ENCODE peak calls at places on chromosomes 1 and 21, in nine cellular contexts. One of them, this sample, is unnamed.

GRCh38 chr1:63904826-63905225 is 131.0 kb downstream of the ROR1 start:
- DNase-seq in T follicular helper cell: no peak
- DNase-seq in stimulated activated CD4-positive, alpha-beta T cell treated with anti-CD3 and anti-CD28 coated beads, Interleukin-15, amount 100 ng/mL, for 24 hours: no peak
- DNase-seq in AG09309: no peak
- DNase-seq in activated CD4-positive, alpha-beta T cell treated with anti-CD3 and anti-CD28 coated beads, Interleukin-2, amount 10 ng/mL, durations not matched to agents 7 days and 5 days: no peak
- DNase-seq in HS-5: no peak
- DNase-seq in Calu3: no peak
- DNase-seq in epithelial cell of proximal tubule: no peak
- DNase-seq in activated CD8-positive, alpha-beta T cell treated with anti-CD3 and anti-CD28 coated beads for 36 hours: no peak
- DNase-seq in this sample: no peak

GRCh38 chr1:40389871-40390560 is 16.5 kb downstream of the SMAP2 start:
- DNase-seq in Calu3: no peak
- DNase-seq in activated CD8-positive, alpha-beta T cell treated with anti-CD3 and anti-CD28 coated beads for 36 hours: peak; percentile 39
- DNase-seq in T follicular helper cell: no peak
- DNase-seq in stimulated activated CD4-positive, alpha-beta T cell treated with anti-CD3 and anti-CD28 coated beads, Interleukin-15, amount 100 ng/mL, for 24 hours: no peak
- DNase-seq in activated CD4-positive, alpha-beta T cell treated with anti-CD3 and anti-CD28 coated beads, Interleukin-2, amount 10 ng/mL, durations not matched to agents 7 days and 5 days: no peak
- DNase-seq in epithelial cell of proximal tubule: peak; percentile 22
- DNase-seq in HS-5: peak; percentile 37
- DNase-seq in AG09309: peak; percentile 89
- DNase-seq in this sample: peak; percentile 79

GRCh38 chr1:55064071-55064581 is 24.8 kb downstream of the PCSK9 start:
- DNase-seq in HS-5: no peak
- DNase-seq in T follicular helper cell: no peak
- DNase-seq in AG09309: no peak
- DNase-seq in stimulated activated CD4-positive, alpha-beta T cell treated with anti-CD3 and anti-CD28 coated beads, Interleukin-15, amount 100 ng/mL, for 24 hours: no peak
- DNase-seq in activated CD8-positive, alpha-beta T cell treated with anti-CD3 and anti-CD28 coated beads for 36 hours: peak; percentile 28
- DNase-seq in epithelial cell of proximal tubule: no peak
- DNase-seq in Calu3: no peak
- DNase-seq in activated CD4-positive, alpha-beta T cell treated with anti-CD3 and anti-CD28 coated beads, Interleukin-2, amount 10 ng/mL, durations not matched to agents 7 days and 5 days: no peak
- DNase-seq in this sample: no peak

GRCh38 chr1:29324771-29325351 is 88.5 kb downstream of the PTPRU start:
- DNase-seq in HS-5: no peak
- DNase-seq in T follicular helper cell: no peak
- DNase-seq in AG09309: no peak
- DNase-seq in stimulated activated CD4-positive, alpha-beta T cell treated with anti-CD3 and anti-CD28 coated beads, Interleukin-15, amount 100 ng/mL, for 24 hours: peak; percentile 8
- DNase-seq in epithelial cell of proximal tubule: no peak
- DNase-seq in activated CD8-positive, alpha-beta T cell treated with anti-CD3 and anti-CD28 coated beads for 36 hours: peak; percentile 4
- DNase-seq in activated CD4-positive, alpha-beta T cell treated with anti-CD3 and anti-CD28 coated beads, Interleukin-2, amount 10 ng/mL, durations not matched to agents 7 days and 5 days: no peak
- DNase-seq in Calu3: no peak
- DNase-seq in this sample: no peak

GRCh38 chr1:225635649-225636048 is 17.3 kb downstream of the ENAH start:
- DNase-seq in HS-5: no peak
- DNase-seq in T follicular helper cell: no peak
- DNase-seq in stimulated activated CD4-positive, alpha-beta T cell treated with anti-CD3 and anti-CD28 coated beads, Interleukin-15, amount 100 ng/mL, for 24 hours: no peak
- DNase-seq in activated CD8-positive, alpha-beta T cell treated with anti-CD3 and anti-CD28 coated beads for 36 hours: no peak
- DNase-seq in epithelial cell of proximal tubule: no peak
- DNase-seq in Calu3: no peak
- DNase-seq in AG09309: no peak
- DNase-seq in activated CD4-positive, alpha-beta T cell treated with anti-CD3 and anti-CD28 coated beads, Interleukin-2, amount 10 ng/mL, durations not matched to agents 7 days and 5 days: no peak
- DNase-seq in this sample: no peak

GRCh38 chr1:181134543-181135461 is 46.3 kb downstream of the IER5 start:
- DNase-seq in HS-5: no peak
- DNase-seq in T follicular helper cell: no peak
- DNase-seq in stimulated activated CD4-positive, alpha-beta T cell treated with anti-CD3 and anti-CD28 coated beads, Interleukin-15, amount 100 ng/mL, for 24 hours: peak; percentile 42
- DNase-seq in AG09309: no peak
- DNase-seq in epithelial cell of proximal tubule: no peak
- DNase-seq in activated CD8-positive, alpha-beta T cell treated with anti-CD3 and anti-CD28 coated beads for 36 hours: peak; percentile 83
- DNase-seq in Calu3: peak; percentile 52
- DNase-seq in activated CD4-positive, alpha-beta T cell treated with anti-CD3 and anti-CD28 coated beads, Interleukin-2, amount 10 ng/mL, durations not matched to agents 7 days and 5 days: peak; percentile 26
- DNase-seq in this sample: peak; percentile 69

GRCh38 chr1:18597159-18598042 is 33.2 kb upstream of the PAX7 start:
- DNase-seq in Calu3: peak; percentile 62
- DNase-seq in activated CD4-positive, alpha-beta T cell treated with anti-CD3 and anti-CD28 coated beads, Interleukin-2, amount 10 ng/mL, durations not matched to agents 7 days and 5 days: peak; percentile 55
- DNase-seq in AG09309: no peak
- DNase-seq in activated CD8-positive, alpha-beta T cell treated with anti-CD3 and anti-CD28 coated beads for 36 hours: peak; percentile 67
- DNase-seq in HS-5: no peak
- DNase-seq in stimulated activated CD4-positive, alpha-beta T cell treated with anti-CD3 and anti-CD28 coated beads, Interleukin-15, amount 100 ng/mL, for 24 hours: peak; percentile 70
- DNase-seq in epithelial cell of proximal tubule: no peak
- DNase-seq in T follicular helper cell: peak; percentile 41
- DNase-seq in this sample: no peak

GRCh38 chr1:180778782-180779398 is 133.8 kb upstream of the KIAA1614 start:
- DNase-seq in epithelial cell of proximal tubule: no peak
- DNase-seq in AG09309: no peak
- DNase-seq in stimulated activated CD4-positive, alpha-beta T cell treated with anti-CD3 and anti-CD28 coated beads, Interleukin-15, amount 100 ng/mL, for 24 hours: peak; percentile 3
- DNase-seq in activated CD4-positive, alpha-beta T cell treated with anti-CD3 and anti-CD28 coated beads, Interleukin-2, amount 10 ng/mL, durations not matched to agents 7 days and 5 days: peak; percentile 25
- DNase-seq in Calu3: peak; percentile 48
- DNase-seq in T follicular helper cell: no peak
- DNase-seq in activated CD8-positive, alpha-beta T cell treated with anti-CD3 and anti-CD28 coated beads for 36 hours: peak; percentile 10
- DNase-seq in HS-5: no peak
- DNase-seq in this sample: no peak

GRCh38 chr21:16571594-16571993 is 841.8 kb downstream of the USP25 start:
- DNase-seq in activated CD8-positive, alpha-beta T cell treated with anti-CD3 and anti-CD28 coated beads for 36 hours: no peak
- DNase-seq in AG09309: no peak
- DNase-seq in Calu3: no peak
- DNase-seq in HS-5: no peak
- DNase-seq in epithelial cell of proximal tubule: no peak
- DNase-seq in stimulated activated CD4-positive, alpha-beta T cell treated with anti-CD3 and anti-CD28 coated beads, Interleukin-15, amount 100 ng/mL, for 24 hours: no peak
- DNase-seq in T follicular helper cell: no peak
- DNase-seq in activated CD4-positive, alpha-beta T cell treated with anti-CD3 and anti-CD28 coated beads, Interleukin-2, amount 10 ng/mL, durations not matched to agents 7 days and 5 days: no peak
- DNase-seq in this sample: no peak

GRCh38 chr1:210330279-210330866 is 1.7 kb downstream of the HHAT start:
- DNase-seq in T follicular helper cell: no peak
- DNase-seq in Calu3: no peak
- DNase-seq in AG09309: no peak
- DNase-seq in HS-5: no peak
- DNase-seq in activated CD4-positive, alpha-beta T cell treated with anti-CD3 and anti-CD28 coated beads, Interleukin-2, amount 10 ng/mL, durations not matched to agents 7 days and 5 days: no peak
- DNase-seq in epithelial cell of proximal tubule: no peak
- DNase-seq in stimulated activated CD4-positive, alpha-beta T cell treated with anti-CD3 and anti-CD28 coated beads, Interleukin-15, amount 100 ng/mL, for 24 hours: no peak
- DNase-seq in activated CD8-positive, alpha-beta T cell treated with anti-CD3 and anti-CD28 coated beads for 36 hours: no peak
- DNase-seq in this sample: no peak

GRCh38 chr1:96487404-96487803 is 234.2 kb upstream of the PTBP2 start:
- DNase-seq in stimulated activated CD4-positive, alpha-beta T cell treated with anti-CD3 and anti-CD28 coated beads, Interleukin-15, amount 100 ng/mL, for 24 hours: no peak
- DNase-seq in HS-5: no peak
- DNase-seq in Calu3: peak; percentile 44
- DNase-seq in epithelial cell of proximal tubule: no peak
- DNase-seq in T follicular helper cell: no peak
- DNase-seq in activated CD4-positive, alpha-beta T cell treated with anti-CD3 and anti-CD28 coated beads, Interleukin-2, amount 10 ng/mL, durations not matched to agents 7 days and 5 days: no peak
- DNase-seq in activated CD8-positive, alpha-beta T cell treated with anti-CD3 and anti-CD28 coated beads for 36 hours: no peak
- DNase-seq in AG09309: no peak
- DNase-seq in this sample: no peak

GRCh38 chr1:85451236-85451830 is 13.6 kb downstream of the DDAH1 start:
- DNase-seq in epithelial cell of proximal tubule: no peak
- DNase-seq in activated CD4-positive, alpha-beta T cell treated with anti-CD3 and anti-CD28 coated beads, Interleukin-2, amount 10 ng/mL, durations not matched to agents 7 days and 5 days: no peak
- DNase-seq in Calu3: peak; percentile 23
- DNase-seq in activated CD8-positive, alpha-beta T cell treated with anti-CD3 and anti-CD28 coated beads for 36 hours: no peak
- DNase-seq in HS-5: no peak
- DNase-seq in T follicular helper cell: no peak
- DNase-seq in stimulated activated CD4-positive, alpha-beta T cell treated with anti-CD3 and anti-CD28 coated beads, Interleukin-15, amount 100 ng/mL, for 24 hours: no peak
- DNase-seq in AG09309: no peak
- DNase-seq in this sample: no peak

GRCh38 chr21:32308696-32309095 is 10.0 kb downstream of the MRAP start:
- DNase-seq in stimulated activated CD4-positive, alpha-beta T cell treated with anti-CD3 and anti-CD28 coated beads, Interleukin-15, amount 100 ng/mL, for 24 hours: no peak
- DNase-seq in activated CD4-positive, alpha-beta T cell treated with anti-CD3 and anti-CD28 coated beads, Interleukin-2, amount 10 ng/mL, durations not matched to agents 7 days and 5 days: no peak
- DNase-seq in activated CD8-positive, alpha-beta T cell treated with anti-CD3 and anti-CD28 coated beads for 36 hours: no peak
- DNase-seq in HS-5: no peak
- DNase-seq in T follicular helper cell: no peak
- DNase-seq in Calu3: no peak
- DNase-seq in AG09309: no peak
- DNase-seq in epithelial cell of proximal tubule: no peak
- DNase-seq in this sample: no peak

GRCh38 chr1:54559111-54559548 is 11.1 kb downstream of the ACOT11 start:
- DNase-seq in activated CD4-positive, alpha-beta T cell treated with anti-CD3 and anti-CD28 coated beads, Interleukin-2, amount 10 ng/mL, durations not matched to agents 7 days and 5 days: no peak
- DNase-seq in stimulated activated CD4-positive, alpha-beta T cell treated with anti-CD3 and anti-CD28 coated beads, Interleukin-15, amount 100 ng/mL, for 24 hours: no peak
- DNase-seq in AG09309: no peak
- DNase-seq in activated CD8-positive, alpha-beta T cell treated with anti-CD3 and anti-CD28 coated beads for 36 hours: no peak
- DNase-seq in epithelial cell of proximal tubule: no peak
- DNase-seq in T follicular helper cell: no peak
- DNase-seq in Calu3: no peak
- DNase-seq in HS-5: no peak
- DNase-seq in this sample: no peak

GRCh38 chr1:94095744-94096469 is 25.0 kb downstream of the ABCA4 start:
- DNase-seq in HS-5: no peak
- DNase-seq in AG09309: no peak
- DNase-seq in activated CD8-positive, alpha-beta T cell treated with anti-CD3 and anti-CD28 coated beads for 36 hours: no peak
- DNase-seq in activated CD4-positive, alpha-beta T cell treated with anti-CD3 and anti-CD28 coated beads, Interleukin-2, amount 10 ng/mL, durations not matched to agents 7 days and 5 days: no peak
- DNase-seq in stimulated activated CD4-positive, alpha-beta T cell treated with anti-CD3 and anti-CD28 coated beads, Interleukin-15, amount 100 ng/mL, for 24 hours: no peak
- DNase-seq in epithelial cell of proximal tubule: no peak
- DNase-seq in Calu3: no peak
- DNase-seq in T follicular helper cell: no peak
- DNase-seq in this sample: no peak

GRCh38 chr1:18238190-18238589 is 130.6 kb downstream of the IGSF21 start:
- DNase-seq in Calu3: no peak
- DNase-seq in activated CD4-positive, alpha-beta T cell treated with anti-CD3 and anti-CD28 coated beads, Interleukin-2, amount 10 ng/mL, durations not matched to agents 7 days and 5 days: no peak
- DNase-seq in stimulated activated CD4-positive, alpha-beta T cell treated with anti-CD3 and anti-CD28 coated beads, Interleukin-15, amount 100 ng/mL, for 24 hours: no peak
- DNase-seq in T follicular helper cell: no peak
- DNase-seq in activated CD8-positive, alpha-beta T cell treated with anti-CD3 and anti-CD28 coated beads for 36 hours: no peak
- DNase-seq in AG09309: no peak
- DNase-seq in epithelial cell of proximal tubule: no peak
- DNase-seq in HS-5: no peak
- DNase-seq in this sample: no peak

GRCh38 chr1:78607334-78607927 is 12.8 kb upstream of the IFI44L start:
- DNase-seq in HS-5: no peak
- DNase-seq in activated CD4-positive, alpha-beta T cell treated with anti-CD3 and anti-CD28 coated beads, Interleukin-2, amount 10 ng/mL, durations not matched to agents 7 days and 5 days: no peak
- DNase-seq in AG09309: no peak
- DNase-seq in stimulated activated CD4-positive, alpha-beta T cell treated with anti-CD3 and anti-CD28 coated beads, Interleukin-15, amount 100 ng/mL, for 24 hours: no peak
- DNase-seq in activated CD8-positive, alpha-beta T cell treated with anti-CD3 and anti-CD28 coated beads for 36 hours: no peak
- DNase-seq in T follicular helper cell: no peak
- DNase-seq in Calu3: no peak
- DNase-seq in epithelial cell of proximal tubule: no peak
- DNase-seq in this sample: peak; percentile 19

GRCh38 chr21:44059710-44060109 is 47.5 kb upstream of the PWP2 start:
- DNase-seq in activated CD4-positive, alpha-beta T cell treated with anti-CD3 and anti-CD28 coated beads, Interleukin-2, amount 10 ng/mL, durations not matched to agents 7 days and 5 days: no peak
- DNase-seq in T follicular helper cell: no peak
- DNase-seq in Calu3: no peak
- DNase-seq in stimulated activated CD4-positive, alpha-beta T cell treated with anti-CD3 and anti-CD28 coated beads, Interleukin-15, amount 100 ng/mL, for 24 hours: no peak
- DNase-seq in activated CD8-positive, alpha-beta T cell treated with anti-CD3 and anti-CD28 coated beads for 36 hours: no peak
- DNase-seq in epithelial cell of proximal tubule: no peak
- DNase-seq in HS-5: no peak
- DNase-seq in AG09309: no peak
- DNase-seq in this sample: no peak

GRCh38 chr21:46545363-46545762 is 59.5 kb downstream of the S100B start:
- DNase-seq in Calu3: no peak
- DNase-seq in HS-5: no peak
- DNase-seq in epithelial cell of proximal tubule: no peak
- DNase-seq in AG09309: no peak
- DNase-seq in activated CD4-positive, alpha-beta T cell treated with anti-CD3 and anti-CD28 coated beads, Interleukin-2, amount 10 ng/mL, durations not matched to agents 7 days and 5 days: no peak
- DNase-seq in T follicular helper cell: no peak
- DNase-seq in activated CD8-positive, alpha-beta T cell treated with anti-CD3 and anti-CD28 coated beads for 36 hours: no peak
- DNase-seq in stimulated activated CD4-positive, alpha-beta T cell treated with anti-CD3 and anti-CD28 coated beads, Interleukin-15, amount 100 ng/mL, for 24 hours: no peak
- DNase-seq in this sample: no peak

GRCh38 chr1:162040657-162041056 is 17.0 kb upstream of the OLFML2B start:
- DNase-seq in stimulated activated CD4-positive, alpha-beta T cell treated with anti-CD3 and anti-CD28 coated beads, Interleukin-15, amount 100 ng/mL, for 24 hours: no peak
- DNase-seq in activated CD8-positive, alpha-beta T cell treated with anti-CD3 and anti-CD28 coated beads for 36 hours: no peak
- DNase-seq in activated CD4-positive, alpha-beta T cell treated with anti-CD3 and anti-CD28 coated beads, Interleukin-2, amount 10 ng/mL, durations not matched to agents 7 days and 5 days: no peak
- DNase-seq in T follicular helper cell: no peak
- DNase-seq in AG09309: no peak
- DNase-seq in epithelial cell of proximal tubule: no peak
- DNase-seq in HS-5: no peak
- DNase-seq in Calu3: no peak
- DNase-seq in this sample: no peak

GRCh38 chr1:99644302-99645004 is 1.5 kb upstream of the PALMD start:
- DNase-seq in HS-5: no peak
- DNase-seq in T follicular helper cell: no peak
- DNase-seq in activated CD8-positive, alpha-beta T cell treated with anti-CD3 and anti-CD28 coated beads for 36 hours: no peak
- DNase-seq in AG09309: no peak
- DNase-seq in epithelial cell of proximal tubule: no peak
- DNase-seq in activated CD4-positive, alpha-beta T cell treated with anti-CD3 and anti-CD28 coated beads, Interleukin-2, amount 10 ng/mL, durations not matched to agents 7 days and 5 days: no peak
- DNase-seq in Calu3: no peak
- DNase-seq in stimulated activated CD4-positive, alpha-beta T cell treated with anti-CD3 and anti-CD28 coated beads, Interleukin-15, amount 100 ng/mL, for 24 hours: no peak
- DNase-seq in this sample: no peak

GRCh38 chr1:105485207-105485606 is 1571.3 kb upstream of the PRMT6 start:
- DNase-seq in activated CD4-positive, alpha-beta T cell treated with anti-CD3 and anti-CD28 coated beads, Interleukin-2, amount 10 ng/mL, durations not matched to agents 7 days and 5 days: no peak
- DNase-seq in Calu3: no peak
- DNase-seq in AG09309: peak; percentile 18
- DNase-seq in stimulated activated CD4-positive, alpha-beta T cell treated with anti-CD3 and anti-CD28 coated beads, Interleukin-15, amount 100 ng/mL, for 24 hours: no peak
- DNase-seq in activated CD8-positive, alpha-beta T cell treated with anti-CD3 and anti-CD28 coated beads for 36 hours: no peak
- DNase-seq in epithelial cell of proximal tubule: no peak
- DNase-seq in HS-5: peak; percentile 93
- DNase-seq in T follicular helper cell: no peak
- DNase-seq in this sample: peak; percentile 62

GRCh38 chr1:156885314-156885713 is 8.2 kb upstream of the PEAR1 start:
- DNase-seq in Calu3: no peak
- DNase-seq in HS-5: no peak
- DNase-seq in stimulated activated CD4-positive, alpha-beta T cell treated with anti-CD3 and anti-CD28 coated beads, Interleukin-15, amount 100 ng/mL, for 24 hours: no peak
- DNase-seq in activated CD8-positive, alpha-beta T cell treated with anti-CD3 and anti-CD28 coated beads for 36 hours: no peak
- DNase-seq in T follicular helper cell: no peak
- DNase-seq in AG09309: no peak
- DNase-seq in epithelial cell of proximal tubule: no peak
- DNase-seq in activated CD4-positive, alpha-beta T cell treated with anti-CD3 and anti-CD28 coated beads, Interleukin-2, amount 10 ng/mL, durations not matched to agents 7 days and 5 days: no peak
- DNase-seq in this sample: no peak

GRCh38 chr1:3419415-3420204 is 34.9 kb upstream of the ARHGEF16 start:
- DNase-seq in epithelial cell of proximal tubule: no peak
- DNase-seq in stimulated activated CD4-positive, alpha-beta T cell treated with anti-CD3 and anti-CD28 coated beads, Interleukin-15, amount 100 ng/mL, for 24 hours: no peak
- DNase-seq in activated CD8-positive, alpha-beta T cell treated with anti-CD3 and anti-CD28 coated beads for 36 hours: no peak
- DNase-seq in T follicular helper cell: no peak
- DNase-seq in AG09309: no peak
- DNase-seq in Calu3: peak; percentile 38
- DNase-seq in HS-5: no peak
- DNase-seq in activated CD4-positive, alpha-beta T cell treated with anti-CD3 and anti-CD28 coated beads, Interleukin-2, amount 10 ng/mL, durations not matched to agents 7 days and 5 days: no peak
- DNase-seq in this sample: no peak

GRCh38 chr1:108983114-108983513 is 19.8 kb upstream of the CLCC1 start:
- DNase-seq in activated CD8-positive, alpha-beta T cell treated with anti-CD3 and anti-CD28 coated beads for 36 hours: no peak
- DNase-seq in AG09309: no peak
- DNase-seq in Calu3: no peak
- DNase-seq in HS-5: no peak
- DNase-seq in T follicular helper cell: no peak
- DNase-seq in stimulated activated CD4-positive, alpha-beta T cell treated with anti-CD3 and anti-CD28 coated beads, Interleukin-15, amount 100 ng/mL, for 24 hours: no peak
- DNase-seq in activated CD4-positive, alpha-beta T cell treated with anti-CD3 and anti-CD28 coated beads, Interleukin-2, amount 10 ng/mL, durations not matched to agents 7 days and 5 days: no peak
- DNase-seq in epithelial cell of proximal tubule: no peak
- DNase-seq in this sample: no peak

GRCh38 chr1:21749109-21749508 is 33.8 kb downstream of the USP48 start:
- DNase-seq in stimulated activated CD4-positive, alpha-beta T cell treated with anti-CD3 and anti-CD28 coated beads, Interleukin-15, amount 100 ng/mL, for 24 hours: no peak
- DNase-seq in Calu3: no peak
- DNase-seq in epithelial cell of proximal tubule: no peak
- DNase-seq in activated CD8-positive, alpha-beta T cell treated with anti-CD3 and anti-CD28 coated beads for 36 hours: no peak
- DNase-seq in HS-5: no peak
- DNase-seq in activated CD4-positive, alpha-beta T cell treated with anti-CD3 and anti-CD28 coated beads, Interleukin-2, amount 10 ng/mL, durations not matched to agents 7 days and 5 days: no peak
- DNase-seq in T follicular helper cell: no peak
- DNase-seq in AG09309: no peak
- DNase-seq in this sample: no peak

GRCh38 chr1:227894831-227895451 is 52.8 kb downstream of the WNT9A start:
- DNase-seq in activated CD8-positive, alpha-beta T cell treated with anti-CD3 and anti-CD28 coated beads for 36 hours: peak; percentile 0
- DNase-seq in T follicular helper cell: no peak
- DNase-seq in Calu3: peak; percentile 0
- DNase-seq in stimulated activated CD4-positive, alpha-beta T cell treated with anti-CD3 and anti-CD28 coated beads, Interleukin-15, amount 100 ng/mL, for 24 hours: no peak
- DNase-seq in HS-5: no peak
- DNase-seq in activated CD4-positive, alpha-beta T cell treated with anti-CD3 and anti-CD28 coated beads, Interleukin-2, amount 10 ng/mL, durations not matched to agents 7 days and 5 days: peak; percentile 4
- DNase-seq in AG09309: no peak
- DNase-seq in epithelial cell of proximal tubule: no peak
- DNase-seq in this sample: no peak

GRCh38 chr1:210587547-210587946 is 258.8 kb downstream of the HHAT start:
- DNase-seq in activated CD4-positive, alpha-beta T cell treated with anti-CD3 and anti-CD28 coated beads, Interleukin-2, amount 10 ng/mL, durations not matched to agents 7 days and 5 days: no peak
- DNase-seq in epithelial cell of proximal tubule: no peak
- DNase-seq in Calu3: no peak
- DNase-seq in activated CD8-positive, alpha-beta T cell treated with anti-CD3 and anti-CD28 coated beads for 36 hours: no peak
- DNase-seq in HS-5: no peak
- DNase-seq in stimulated activated CD4-positive, alpha-beta T cell treated with anti-CD3 and anti-CD28 coated beads, Interleukin-15, amount 100 ng/mL, for 24 hours: no peak
- DNase-seq in T follicular helper cell: no peak
- DNase-seq in AG09309: no peak
- DNase-seq in this sample: no peak

GRCh38 chr1:152466217-152466616 is 44.4 kb upstream of the LCE5A start:
- DNase-seq in Calu3: no peak
- DNase-seq in activated CD4-positive, alpha-beta T cell treated with anti-CD3 and anti-CD28 coated beads, Interleukin-2, amount 10 ng/mL, durations not matched to agents 7 days and 5 days: no peak
- DNase-seq in HS-5: no peak
- DNase-seq in AG09309: no peak
- DNase-seq in activated CD8-positive, alpha-beta T cell treated with anti-CD3 and anti-CD28 coated beads for 36 hours: no peak
- DNase-seq in stimulated activated CD4-positive, alpha-beta T cell treated with anti-CD3 and anti-CD28 coated beads, Interleukin-15, amount 100 ng/mL, for 24 hours: no peak
- DNase-seq in epithelial cell of proximal tubule: no peak
- DNase-seq in T follicular helper cell: no peak
- DNase-seq in this sample: no peak

GRCh38 chr1:182163821-182164223 is 102.3 kb upstream of the ZNF648 start:
- DNase-seq in epithelial cell of proximal tubule: no peak
- DNase-seq in activated CD4-positive, alpha-beta T cell treated with anti-CD3 and anti-CD28 coated beads, Interleukin-2, amount 10 ng/mL, durations not matched to agents 7 days and 5 days: no peak
- DNase-seq in activated CD8-positive, alpha-beta T cell treated with anti-CD3 and anti-CD28 coated beads for 36 hours: no peak
- DNase-seq in stimulated activated CD4-positive, alpha-beta T cell treated with anti-CD3 and anti-CD28 coated beads, Interleukin-15, amount 100 ng/mL, for 24 hours: no peak
- DNase-seq in Calu3: no peak
- DNase-seq in AG09309: no peak
- DNase-seq in T follicular helper cell: no peak
- DNase-seq in HS-5: no peak
- DNase-seq in this sample: no peak

GRCh38 chr1:37999434-38000232 is 5.7 kb downstream of the FHL3 start:
- DNase-seq in epithelial cell of proximal tubule: no peak
- DNase-seq in AG09309: no peak
- DNase-seq in HS-5: no peak
- DNase-seq in T follicular helper cell: no peak
- DNase-seq in activated CD8-positive, alpha-beta T cell treated with anti-CD3 and anti-CD28 coated beads for 36 hours: peak; percentile 39
- DNase-seq in stimulated activated CD4-positive, alpha-beta T cell treated with anti-CD3 and anti-CD28 coated beads, Interleukin-15, amount 100 ng/mL, for 24 hours: no peak
- DNase-seq in Calu3: peak; percentile 65
- DNase-seq in activated CD4-positive, alpha-beta T cell treated with anti-CD3 and anti-CD28 coated beads, Interleukin-2, amount 10 ng/mL, durations not matched to agents 7 days and 5 days: no peak
- DNase-seq in this sample: no peak

This sample was measured in AG09319.